ENCODE peak calls at places on chromosomes 3 and 15, in six cellular contexts. I, G, R, B, F and C are unnamed samples.

GRCh38 chr15:90959894-90960293 is 5.2 kb downstream of the RCCD1 start:
- DNase-seq in I (no peak), G (peak; percentile 69), R (no peak), B (no peak), F (no peak), C (no peak)

GRCh38 chr15:70182858-70183695 is 85.4 kb upstream of the TLE3 start:
- DNase-seq in I (no peak), G (no peak), R (no peak), B (no peak), F (no peak), C (no peak)

GRCh38 chr3:98151241-98151640 is 4.0 kb downstream of the OR5H14 start:
- DNase-seq in I (no peak), G (no peak), R (no peak), B (no peak), F (no peak), C (no peak)

GRCh38 chr3:4750306-4751056 is 228.8 kb upstream of the BHLHE40 start:
- DNase-seq in I (no peak), G (no peak), R (no peak), B (peak; percentile 68), F (no peak), C (no peak)

GRCh38 chr15:84973492-84974460 is 7.9 kb upstream of the PDE8A start:
- DNase-seq in I (no peak), G (no peak), R (no peak), B (no peak), F (no peak), C (peak; percentile 69)

GRCh38 chr3:123768480-123769359 is 115.4 kb downstream of the MYLK start:
- DNase-seq in I (no peak), G (no peak), R (no peak), B (no peak), F (no peak), C (no peak)

GRCh38 chr3:143037867-143038266 is 36.5 kb downstream of the U2SURP start:
- DNase-seq in I (no peak), G (no peak), R (no peak), B (no peak), F (no peak), C (no peak)

GRCh38 chr3:107978116-107979057 is 112.4 kb downstream of the CD47 start:
- DNase-seq in I (no peak), G (no peak), R (no peak), B (no peak), F (no peak), C (no peak)

GRCh38 chr3:96931491-96931890 is 117.1 kb downstream of the EPHA6 start:
- DNase-seq in I (no peak), G (no peak), R (no peak), B (no peak), F (no peak), C (no peak)

GRCh38 chr15:98771444-98772059 is 123.2 kb downstream of the IGF1R start:
- DNase-seq in I (no peak), G (no peak), R (no peak), B (no peak), F (no peak), C (no peak)

GRCh38 chr3:66403268-66403990 is 97.4 kb downstream of the LRIG1 start:
- DNase-seq in I (no peak), G (no peak), R (no peak), B (no peak), F (no peak), C (no peak)

GRCh38 chr3:106333911-106334618 is 465.3 kb upstream of the CBLB start:
- DNase-seq in I (no peak), G (no peak), R (no peak), B (no peak), F (no peak), C (no peak)

GRCh38 chr15:50685191-50685975 is 1.2 kb downstream of the TRPM7 start:
- DNase-seq in I (no peak), G (no peak), R (no peak), B (no peak), F (peak; percentile 17), C (no peak)

GRCh38 chr3:4656059-4656458 is 162.9 kb downstream of the ITPR1 start:
- DNase-seq in I (peak; percentile 30), G (peak; percentile 45), R (peak; percentile 71), B (peak; percentile 66), F (peak; percentile 2), C (no peak)

GRCh38 chr15:83194527-83194926 is 13.1 kb downstream of the HDGFL3 start:
- DNase-seq in I (no peak), G (no peak), R (no peak), B (no peak), F (no peak), C (no peak)

GRCh38 chr15:70505411-70505919 is 257.9 kb downstream of the UACA start:
- DNase-seq in I (no peak), G (no peak), R (peak; percentile 55), B (no peak), F (no peak), C (no peak)

GRCh38 chr15:40257656-40258450 is 19.0 kb downstream of the PAK6 start:
- DNase-seq in I (no peak), G (no peak), R (no peak), B (no peak), F (no peak), C (no peak)

GRCh38 chr3:129238945-129239705 is 10.3 kb upstream of the COPG1 start:
- DNase-seq in I (peak; percentile 45), G (peak; percentile 26), R (peak; percentile 58), B (no peak), F (no peak), C (no peak)

GRCh38 chr15:97688886-97689285 is 271.6 kb upstream of the ARRDC4 start:
- DNase-seq in I (no peak), G (no peak), R (no peak), B (no peak), F (no peak), C (no peak)

GRCh38 chr3:46082849-46083248 is 55.6 kb upstream of the XCR1 start:
- DNase-seq in I (no peak), G (no peak), R (no peak), B (no peak), F (no peak), C (peak; percentile 34)

GRCh38 chr15:55279746-55280351 is 9.8 kb downstream of the RAB27A start:
- DNase-seq in I (peak; percentile 34), G (no peak), R (peak; percentile 77), B (no peak), F (no peak), C (no peak)

GRCh38 chr3:129992781-129993180 is 18.3 kb downstream of the TRH start:
- DNase-seq in I (no peak), G (no peak), R (no peak), B (no peak), F (no peak), C (no peak)

GRCh38 chr3:44415421-44415820 is 62.0 kb downstream of the ZNF445 start:
- DNase-seq in I (no peak), G (no peak), R (no peak), B (no peak), F (no peak), C (no peak)

GRCh38 chr3:148333091-148333490 is 364.6 kb upstream of the AGTR1 start:
- DNase-seq in I (no peak), G (no peak), R (no peak), B (no peak), F (no peak), C (no peak)
- TF ChIP-seq CTCF in I (no peak), G (no peak), R (no peak), B (no peak), F (no peak), C (no peak)

GRCh38 chr15:36940207-36940606 is 160.1 kb downstream of the MEIS2 start:
- DNase-seq in I (no peak), G (no peak), R (no peak), B (no peak), F (no peak), C (no peak)

GRCh38 chr15:36943496-36944361 is 156.6 kb downstream of the MEIS2 start:
- DNase-seq in I (no peak), G (no peak), R (no peak), B (no peak), F (no peak), C (no peak)

GRCh38 chr15:36941798-36942197 is 158.6 kb downstream of the MEIS2 start:
- DNase-seq in I (no peak), G (no peak), R (no peak), B (no peak), F (no peak), C (no peak)

GRCh38 chr15:36940636-36941285 is 159.6 kb downstream of the MEIS2 start:
- DNase-seq in I (no peak), G (no peak), R (no peak), B (no peak), F (no peak), C (no peak)

DNA sequence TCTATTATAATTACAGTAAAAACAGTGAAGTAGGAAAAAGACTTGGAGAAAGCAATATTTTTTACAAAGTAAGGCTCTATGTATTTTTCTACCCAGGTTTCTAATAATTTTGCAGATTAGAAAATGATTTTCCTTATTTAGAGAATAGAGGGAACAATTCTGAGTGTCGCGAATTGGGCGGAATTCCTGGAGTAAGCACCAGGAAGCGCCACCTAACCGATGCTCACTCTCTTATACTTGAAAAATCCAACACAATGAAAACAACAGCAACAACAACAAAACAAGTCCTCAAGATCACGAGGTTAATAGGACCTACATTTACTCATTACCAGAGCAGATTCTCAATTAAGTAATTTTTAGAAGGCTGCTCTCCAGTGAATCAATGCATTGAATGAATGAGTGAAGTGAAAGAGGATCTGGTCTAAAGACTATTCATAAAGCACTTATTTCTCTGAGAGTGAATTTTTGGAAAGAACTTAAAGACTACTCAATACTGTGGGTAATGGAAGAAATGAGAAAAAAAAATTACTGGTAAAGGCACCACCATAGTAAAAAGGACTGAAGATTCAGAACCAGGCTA is 158.0 kb downstream of the MEIS2 start:
- DNase-seq in I (no peak), G (no peak), R (no peak), B (no peak), F (no peak), C (no peak)
- TF ChIP-seq CTCF in I (no peak), G (no peak), R (no peak), B (no peak), F (no peak), C (no peak)

GRCh38 chr15:62832231-62832630 is 210.3 kb upstream of the TPM1 start:
- DNase-seq in I (no peak), G (no peak), R (no peak), B (no peak), F (no peak), C (no peak)

GRCh38 chr15:62824111-62824737 is 218.3 kb upstream of the TPM1 start:
- DNase-seq in I (no peak), G (no peak), R (no peak), B (no peak), F (no peak), C (no peak)

GRCh38 chr15:62833671-62834070 is 208.9 kb upstream of the TPM1 start:
- DNase-seq in I (no peak), G (no peak), R (no peak), B (no peak), F (no peak), C (no peak)

DNA sequence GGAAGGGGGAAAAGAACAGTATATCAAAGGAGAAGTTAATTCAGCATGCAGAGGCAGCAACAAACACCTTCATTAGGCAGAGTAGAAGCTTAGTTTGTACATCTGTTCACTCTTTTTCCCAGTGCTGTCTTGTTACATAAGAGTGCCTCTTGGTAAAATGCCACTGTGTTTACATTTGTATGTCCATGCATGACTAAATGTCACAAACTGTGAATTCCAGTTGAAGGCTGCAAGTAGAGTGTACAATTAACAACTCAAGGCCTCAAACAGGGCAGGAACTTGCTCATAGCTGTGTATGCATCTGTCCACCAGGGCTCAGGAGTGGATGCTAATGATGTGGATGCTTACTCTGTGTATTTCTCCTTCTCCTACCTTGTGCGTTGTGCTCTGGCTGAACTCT is 214.2 kb upstream of the TPM1 start:
- DNase-seq in I (no peak), G (no peak), R (no peak), B (no peak), F (no peak), C (no peak)
- TF ChIP-seq CTCF in I (no peak), G (no peak), R (no peak), B (no peak), F (no peak), C (no peak)

GRCh38 chr15:43218908-43219706 is 1.7 kb downstream of the EPB42 start:
- DNase-seq in I (no peak), G (no peak), R (no peak), B (no peak), F (peak; percentile 6), C (no peak)
- TF ChIP-seq CTCF in I (no peak), G (no peak), R (no peak), B (no peak), F (peak; percentile 38), C (no peak)